ENCODE peak calls at places on chromosome 2, in four cellular contexts. N is posterior vena cava; S is T-helper 1 cell; W is naive thymus-derived CD4-positive, alpha-beta T cell. P is an unnamed sample.

GRCh38 chr2:60294901-60295590 is 258.4 kb downstream of the BCL11A start:
- DNase-seq in W (no peak), N (no peak), S (no peak), P (no peak)

GRCh38 chr2:132871829-132872228 is 201.8 kb upstream of the LYPD1 start:
- DNase-seq in W (no peak), N (no peak), S (no peak), P (no peak)

GRCh38 chr2:6914829-6915228 is 2.4 kb upstream of the RNF144A start:
- DNase-seq in N (no peak), W (no peak), S (no peak), P (no peak)

GRCh38 chr2:241888641-241889040 is 19.1 kb downstream of the RTP5 start:
- DNase-seq in S (no peak), N (no peak), W (no peak), P (no peak)

GRCh38 chr2:195659114-195659513 is 2.1 kb downstream of the SLC39A10 start:
- DNase-seq in W (peak; percentile 79), N (no peak), S (no peak), P (no peak)

GRCh38 chr2:200662727-200663126 is 76.9 kb downstream of the AOX1 start:
- DNase-seq in S (no peak), N (no peak), W (no peak), P (no peak)

GRCh38 chr2:48445091-48445725 is 84.7 kb upstream of the STON1 start:
- DNase-seq in N (no peak), W (no peak), S (no peak), P (no peak)

GRCh38 chr2:179814050-179814449 is 47.4 kb downstream of the ZNF385B start:
- DNase-seq in W (no peak), S (no peak), N (no peak), P (no peak)

GRCh38 chr2:6471419-6471818 is 394.3 kb downstream of the CMPK2 start:
- DNase-seq in S (no peak), W (no peak), N (no peak), P (no peak)

GRCh38 chr2:205748660-205749059 is 66.4 kb downstream of the NRP2 start:
- DNase-seq in S (no peak), N (no peak), W (no peak), P (no peak)

GRCh38 chr2:191593622-191594416 is 84.1 kb upstream of the NABP1 start:
- DNase-seq in N (no peak), W (no peak), S (no peak), P (no peak)

GRCh38 chr2:162092656-162093556 is 18.9 kb upstream of the DPP4 start:
- DNase-seq in S (no peak), N (peak; percentile 84), W (no peak), P (peak; percentile 73)

GRCh38 chr2:221610675-221611074 is 38.6 kb upstream of the EPHA4 start:
- DNase-seq in N (no peak), S (no peak), W (no peak), P (no peak)

GRCh38 chr2:47050762-47051161 is 104.3 kb downstream of the STPG4 start:
- DNase-seq in W (no peak), S (no peak), N (no peak), P (no peak)

GRCh38 chr2:216904974-216905373 is 45.1 kb upstream of the TNP1 start:
- DNase-seq in W (no peak), N (no peak), S (no peak), P (no peak)

GRCh38 chr2:129720761-129721160 is 258.7 kb upstream of the RAB6C start:
- DNase-seq in W (no peak), N (peak; percentile 60), S (no peak), P (no peak)

GRCh38 chr2:190119948-190120347 is 57.4 kb upstream of the MSTN start:
- DNase-seq in W (peak; percentile 5), S (no peak), N (no peak), P (no peak)

GRCh38 chr2:54388093-54388492 is 68.0 kb upstream of the SPTBN1 start:
- DNase-seq in N (no peak), S (no peak), W (no peak), P (no peak)

GRCh38 chr2:234164499-234165409 is 114.3 kb downstream of the SPP2 start:
- DNase-seq in W (peak; percentile 37), S (peak; percentile 31), N (no peak), P (no peak)

GRCh38 chr2:218501665-218502064 is 66.5 kb downstream of the USP37 start:
- DNase-seq in W (no peak), N (no peak), S (no peak), P (no peak)

GRCh38 chr2:161592713-161593112 is 31.5 kb upstream of the SLC4A10 start:
- DNase-seq in W (no peak), N (no peak), S (no peak), P (no peak)

GRCh38 chr2:48954311-48954710 is 198.8 kb upstream of the LHCGR start:
- DNase-seq in S (no peak), N (no peak), W (no peak), P (no peak)